ENCODE peak calls at places on chromosome 16, in six cellular contexts. S is hepatocyte, Z is mesenchymal stem cell, A is LNCaP clone FGC, B is mucosa of descending colon, H is fibroblast of mammary gland. R is an unnamed sample.

GRCh38 chr16:648071-648785 is 937 bp upstream of the WDR90 start:
- DNase-seq in B (peak; percentile 90), S (peak; percentile 58), Z (no peak), H (no peak), A (peak; percentile 56), R (peak; percentile 20)

GRCh38 chr16:30893082-30893743 is 664 bp downstream of the BCL7C start:
- DNase-seq in B (peak; percentile 69), S (peak; percentile 53), Z (peak; percentile 16), H (no peak), A (no peak), R (no peak)

GRCh38 chr16:24609740-24610420 is 70.5 kb downstream of the RBBP6 start:
- DNase-seq in Z (peak; percentile 73), H (peak; percentile 55), S (peak; percentile 74), A (peak; percentile 1), B (no peak), R (peak; percentile 74)

GRCh38 chr16:30786936-30787612 is at the start of gene ZNF629:
- DNase-seq in A (no peak), H (peak; percentile 62), Z (peak; percentile 77), B (peak; percentile 78), S (peak; percentile 87), R (peak; percentile 72)

GRCh38 chr16:47888142-47888541 is 267.7 kb downstream of the ABCC12 start:
- DNase-seq in A (no peak), H (no peak), S (peak; percentile 32), B (no peak), Z (peak; percentile 57), R (peak; percentile 54)

GRCh38 chr16:48499822-48500440 is 110.0 kb downstream of the N4BP1 start:
- DNase-seq in A (peak; percentile 92), Z (peak; percentile 78), B (no peak), S (peak; percentile 81), H (peak; percentile 93), R (peak; percentile 95)

GRCh38 chr16:48462146-48462740 is 77.0 kb upstream of the SIAH1 start:
- DNase-seq in A (no peak), H (no peak), Z (no peak), B (no peak), S (no peak), R (no peak)

GRCh38 chr16:77171750-77172635 is 19.0 kb upstream of the MON1B start:
- DNase-seq in A (peak; percentile 53), B (no peak), Z (peak; percentile 62), H (peak; percentile 66), S (peak; percentile 83), R (peak; percentile 79)

GRCh38 chr16:83059237-83059636 is 432.5 kb downstream of the CDH13 start:
- DNase-seq in B (no peak), S (peak; percentile 22), A (no peak), H (no peak), Z (no peak), R (no peak)

GRCh38 chr16:4123617-4124300 is 7.5 kb upstream of the ADCY9 start:
- DNase-seq in H (peak; percentile 57), B (no peak), S (no peak), A (no peak), Z (peak; percentile 17), R (peak; percentile 65)

GRCh38 chr16:72992142-72992601 is 55.8 kb downstream of the ZFHX3 start:
- DNase-seq in Z (peak; percentile 28), H (no peak), S (peak; percentile 29), B (no peak), A (no peak), R (no peak)

GRCh38 chr16:70472786-70473433 is 18.5 kb downstream of the FCSK start:
- DNase-seq in S (no peak), H (no peak), A (no peak), B (peak; percentile 41), Z (no peak), R (no peak)

GRCh38 chr16:19123535-19124178 is 9.9 kb downstream of the ITPRIPL2 start:
- DNase-seq in Z (no peak), A (peak; percentile 91), H (no peak), S (peak; percentile 35), B (peak; percentile 64), R (no peak)

GRCh38 chr16:87968541-87968940 is 17.3 kb downstream of the BANP start:
- DNase-seq in A (no peak), S (no peak), Z (no peak), B (no peak), H (peak; percentile 84), R (no peak)

GRCh38 chr16:4272114-4272954 is 489 bp downstream of the TFAP4 start:
- DNase-seq in B (peak; percentile 84), S (peak; percentile 65), A (no peak), Z (peak; percentile 65), H (peak; percentile 38), R (peak; percentile 38)

GRCh38 chr16:26161461-26162180 is 469.9 kb downstream of the HS3ST4 start:
- DNase-seq in B (no peak), S (no peak), Z (no peak), A (no peak), H (no peak), R (no peak)

GRCh38 chr16:81460075-81460474 is 15.5 kb downstream of the CMIP start:
- DNase-seq in S (no peak), Z (no peak), H (no peak), B (no peak), A (no peak), R (no peak)

GRCh38 chr16:52912565-52913173 is 140.0 kb downstream of the CHD9NB start:
- DNase-seq in H (peak; percentile 54), B (peak; percentile 51), S (peak; percentile 79), A (peak; percentile 61), Z (peak; percentile 31), R (peak; percentile 56)

GRCh38 chr16:73095885-73096341 is 48.0 kb upstream of the ZFHX3 start:
- DNase-seq in B (no peak), S (peak; percentile 38), Z (no peak), A (no peak), H (no peak), R (peak; percentile 20)

GRCh38 chr16:55003916-55004315 is 73.3 kb downstream of the IRX5 start:
- DNase-seq in S (no peak), Z (no peak), H (no peak), B (no peak), A (no peak), R (no peak)

GRCh38 chr16:71524566-71525553 is 1.4 kb upstream of the CHST4 start:
- DNase-seq in S (no peak), Z (no peak), H (no peak), A (no peak), B (no peak), R (no peak)

GRCh38 chr16:53721017-53721416 is 17.1 kb downstream of the FTO start:
- DNase-seq in H (no peak), Z (no peak), S (no peak), B (no peak), A (no peak), R (no peak)

GRCh38 chr16:9119795-9120194 is 28.4 kb downstream of the HAPSTR1 start:
- DNase-seq in S (no peak), H (peak; percentile 97), B (no peak), A (no peak), Z (no peak), R (peak; percentile 85)

GRCh38 chr16:51851111-51851510 is 695.8 kb downstream of the TOX3 start:
- DNase-seq in B (no peak), Z (no peak), A (no peak), H (no peak), S (no peak), R (no peak)

GRCh38 chr16:54142787-54143186 is 143.8 kb downstream of the IRX3 start:
- DNase-seq in S (no peak), A (no peak), B (no peak), Z (no peak), H (no peak), R (no peak)

DNA sequence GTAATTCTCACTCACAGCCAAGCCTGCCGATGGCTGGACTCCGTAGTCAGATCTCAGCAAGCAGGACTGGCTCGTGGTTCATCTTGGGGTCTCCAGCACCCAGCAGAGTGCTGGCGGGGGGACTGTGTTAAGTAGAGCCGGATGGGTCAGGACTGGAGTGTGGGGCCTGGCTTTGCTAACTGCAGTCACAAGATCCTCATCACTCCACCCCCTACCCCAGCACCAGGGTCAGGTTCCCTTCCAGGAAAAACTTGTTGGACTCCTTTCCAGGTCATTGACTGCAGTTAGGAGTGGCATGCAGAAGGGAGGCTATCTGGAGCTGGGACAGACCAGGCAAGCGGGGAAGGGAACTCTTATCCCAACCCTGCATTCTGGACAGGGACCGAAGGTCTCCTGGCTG is 6.0 kb downstream of the CIITA start:
- DNase-seq in Z (no peak), A (peak; percentile 51), H (no peak), S (no peak), B (no peak), R (no peak)
- H3K4me3 ChIP-seq in Z (no peak overlapping the region), A (no peak overlapping the region), H (no peak overlapping the region), S (no peak overlapping the region), B (no peak overlapping the region), R (no peak overlapping the region)

GRCh38 chr16:68362314-68362913 is 51.6 kb downstream of the PRMT7 start:
- DNase-seq in S (no peak), Z (no peak), A (no peak), H (no peak), B (peak; percentile 45), R (no peak)

GRCh38 chr16:68362952-68363846 is 52.4 kb downstream of the PRMT7 start:
- DNase-seq in S (no peak), A (no peak), H (no peak), B (peak; percentile 48), Z (no peak), R (no peak)

GRCh38 chr16:68360547-68360946 is 49.7 kb downstream of the PRMT7 start:
- DNase-seq in Z (no peak), H (no peak), B (peak; percentile 41), A (no peak), S (no peak), R (no peak)

GRCh38 chr16:68360971-68361370 is 50.2 kb downstream of the PRMT7 start:
- DNase-seq in H (no peak), A (no peak), S (no peak), Z (no peak), B (peak; percentile 43), R (no peak)

GRCh38 chr16:68361485-68361884 is 50.7 kb downstream of the PRMT7 start:
- DNase-seq in B (peak; percentile 52), Z (no peak), S (no peak), H (peak; percentile 31), A (no peak), R (no peak)
- H3K4me3 ChIP-seq in B (no peak overlapping the region), Z (no peak overlapping the region), S (no peak overlapping the region), H (no peak overlapping the region), A (no peak overlapping the region), R (no peak overlapping the region)

GRCh38 chr16:32116080-32116479 is 137.0 kb upstream of the TP53TG3D start:
- DNase-seq in A (no peak), Z (no peak), S (peak; percentile 1), H (no peak), B (peak; percentile 28), R (no peak)
- H3K4me3 ChIP-seq in A (peak overlapping the region; percentile 53), Z (no peak overlapping the region), S (no peak overlapping the region), H (peak overlapping the region; percentile 42), B (no peak overlapping the region), R (peak overlapping the region; percentile 53)

DNA sequence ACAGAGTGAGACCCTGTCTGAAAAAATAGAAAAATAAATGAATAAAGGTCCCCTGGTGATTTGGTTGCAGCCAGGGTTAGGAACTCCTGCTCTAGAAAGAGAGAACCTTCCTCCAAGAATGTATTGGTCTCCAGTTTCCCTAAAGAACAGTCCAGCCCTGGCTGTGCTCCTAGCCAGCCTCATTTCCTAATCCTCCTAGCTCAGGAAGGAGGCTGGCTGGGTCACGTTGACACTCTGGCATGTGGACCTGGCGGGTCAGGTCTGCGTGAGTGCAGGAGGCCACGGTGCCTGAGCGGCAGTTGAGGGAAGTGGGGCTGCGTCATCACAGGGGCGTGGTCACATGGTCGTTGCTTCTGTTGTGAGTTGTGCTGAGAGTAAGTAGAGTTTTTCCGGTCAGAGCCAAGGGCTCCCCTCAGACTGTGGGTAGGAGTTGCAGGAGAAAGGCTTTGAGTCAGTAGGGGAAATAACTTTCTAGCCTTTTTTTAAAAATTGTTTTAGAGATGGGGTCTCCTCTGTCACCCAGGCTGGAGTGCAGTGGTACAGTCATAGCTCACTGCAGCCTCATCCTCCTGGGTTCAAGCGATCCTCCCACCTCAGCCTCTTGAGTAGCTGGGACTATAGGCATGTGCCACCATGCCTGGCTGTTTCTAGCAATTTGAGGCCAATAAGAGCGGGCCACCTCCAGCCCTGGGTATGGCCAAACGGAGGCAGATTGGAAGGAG is 194.0 kb upstream of the CIBAR2 start:
- DNase-seq in A (peak; percentile 31), B (peak; percentile 92), H (peak; percentile 85), Z (peak; percentile 97), S (peak; percentile 92), R (peak; percentile 94)
- H3K4me3 ChIP-seq in A (no peak overlapping the region), B (no peak overlapping the region), H (no peak overlapping the region), Z (no peak overlapping the region), S (no peak overlapping the region), R (no peak overlapping the region)

R was measured in choroid plexus epithelial cell.